ENCODE peak calls at places on chromosomes 12 and 14, in seven cellular contexts. T is thyroid gland, O is fibroblast of pulmonary artery, Y is mesothelial cell of epicardium, J is right lobe of liver, D is uterus, K is NB4. G is an unnamed sample.

GRCh38 chr14:46571970-46572369 is 79.6 kb downstream of the RPL10L start:
- DNase-seq in K (no peak), Y (no peak), J (no peak), T (no peak), D (no peak), O (peak), G (no peak)

GRCh38 chr14:75578099-75578785 is at the start of gene FLVCR2:
- DNase-seq in D (peak), T (peak), K (peak), O (peak), Y (peak), J (peak), G (peak)

GRCh38 chr12:132078190-132078589 is 65.9 kb downstream of the DDX51 start:
- DNase-seq in D (peak), O (peak), J (no peak), T (no peak), Y (no peak), K (no peak), G (no peak)

GRCh38 chr14:101836131-101836530 is 74.6 kb downstream of the PPP2R5C start:
- DNase-seq in K (no peak), T (peak), J (no peak), D (no peak), Y (no peak), O (peak), G (no peak)

GRCh38 chr14:95215094-95215493 is 57.8 kb upstream of the DICER1 start:
- DNase-seq in K (no peak), Y (no peak), D (no peak), J (no peak), O (no peak), T (no peak), G (no peak)

GRCh38 chr14:103087343-103087835 is 3.4 kb downstream of the LBHD2 start:
- DNase-seq in J (peak), K (no peak), D (no peak), O (no peak), T (no peak), Y (no peak), G (no peak)

GRCh38 chr14:105066285-105067071 is 1.2 kb upstream of the GPR132 start:
- DNase-seq in Y (no peak), K (no peak), O (no peak), T (no peak), D (no peak), J (peak), G (peak)

GRCh38 chr12:1083888-1084262 is 92.9 kb downstream of the ERC1 start:
- DNase-seq in Y (no peak), O (peak), D (peak), J (no peak), T (no peak), K (peak), G (no peak)

GRCh38 chr14:60647081-60647836 is 2.0 kb downstream of the SIX1 start:
- DNase-seq in Y (no peak), O (no peak), D (no peak), T (peak), K (peak), J (peak), G (no peak)

GRCh38 chr14:53842938-53843337 is 113.7 kb downstream of the BMP4 start:
- DNase-seq in Y (no peak), K (no peak), D (no peak), J (no peak), T (no peak), O (peak), G (no peak)

GRCh38 chr12:72564120-72564519 is 291.9 kb downstream of the TRHDE start:
- DNase-seq in Y (no peak), J (no peak), K (no peak), O (no peak), T (no peak), D (no peak), G (no peak)

DNA sequence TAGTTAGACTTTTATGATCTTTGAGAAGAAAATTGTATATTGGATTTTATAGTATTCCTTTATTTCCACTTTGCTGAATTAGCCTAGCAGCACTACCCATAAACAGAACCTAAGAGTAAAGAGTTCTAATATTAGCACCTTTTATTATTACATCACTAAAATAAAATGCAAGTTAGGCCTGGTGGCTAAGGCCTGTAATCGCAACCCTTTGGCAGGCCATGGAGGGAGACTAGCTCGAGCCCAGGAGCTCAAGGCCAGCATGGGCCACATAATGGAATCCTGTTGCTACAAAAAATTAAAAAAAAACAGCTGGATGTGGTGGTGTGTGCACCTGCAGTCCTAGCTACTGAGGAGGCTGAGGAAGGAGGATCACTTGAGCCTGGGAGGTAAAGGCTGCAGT is 288.2 kb downstream of the TRHDE start:
- DNase-seq in O (no peak), J (no peak), T (no peak), D (no peak), Y (no peak), K (no peak), G (no peak)
- TF ChIP-seq CTCF in O (no peak), J (no peak), T (no peak), D (no peak), Y (no peak), K (no peak), G (no peak)

GRCh38 chr12:111298583-111299436 is 70.1 kb downstream of the PHETA1 start:
- DNase-seq in D (no peak), K (peak), O (peak), J (no peak), T (peak), Y (peak), G (peak)

GRCh38 chr12:111293266-111294009 is 75.5 kb downstream of the PHETA1 start:
- DNase-seq in O (no peak), D (no peak), Y (no peak), J (no peak), T (no peak), K (no peak), G (no peak)

GRCh38 chr12:111296906-111297463 is 71.9 kb downstream of the PHETA1 start:
- DNase-seq in Y (no peak), K (no peak), O (no peak), D (no peak), T (no peak), J (no peak), G (no peak)

GRCh38 chr12:111295176-111295575 is 73.7 kb downstream of the PHETA1 start:
- DNase-seq in T (no peak), J (no peak), D (no peak), Y (no peak), O (no peak), K (no peak), G (no peak)

GRCh38 chr12:111297703-111298426 is 71.0 kb downstream of the PHETA1 start:
- DNase-seq in D (no peak), J (no peak), K (no peak), Y (no peak), O (no peak), T (no peak), G (no peak)
- TF ChIP-seq CTCF in D (no peak), J (no peak), K (no peak), Y (no peak), O (no peak), T (no peak), G (no peak)

GRCh38 chr12:105677672-105678071 is 347.2 kb downstream of the C12orf75 start:
- DNase-seq in T (no peak), D (no peak), K (no peak), Y (no peak), J (no peak), O (no peak), G (no peak)

GRCh38 chr12:105676694-105677093 is 346.2 kb downstream of the C12orf75 start:
- DNase-seq in D (peak), K (no peak), T (peak), J (no peak), Y (no peak), O (no peak), G (no peak)

GRCh38 chr12:105681341-105681740 is 350.9 kb downstream of the C12orf75 start:
- DNase-seq in K (no peak), D (no peak), J (no peak), Y (no peak), T (no peak), O (no peak), G (no peak)

GRCh38 chr12:105674871-105675699 is 344.6 kb downstream of the C12orf75 start:
- DNase-seq in K (no peak), O (no peak), T (no peak), D (no peak), J (no peak), Y (no peak), G (no peak)

GRCh38 chr12:105679982-105680381 is 349.5 kb downstream of the C12orf75 start:
- DNase-seq in J (no peak), O (no peak), K (no peak), D (no peak), Y (no peak), T (no peak), G (peak)
- TF ChIP-seq CTCF in J (no peak), O (no peak), K (no peak), D (no peak), Y (no peak), T (no peak), G (no peak)

GRCh38 chr12:124863409-124864325 is at the start of gene SCARB1:
- DNase-seq in O (peak), T (peak), D (peak), K (peak), J (peak), Y (peak), G (peak)
- TF ChIP-seq CTCF in O (no peak), T (no peak), D (no peak), K (no peak), J (no peak), Y (no peak), G (no peak)

DNA sequence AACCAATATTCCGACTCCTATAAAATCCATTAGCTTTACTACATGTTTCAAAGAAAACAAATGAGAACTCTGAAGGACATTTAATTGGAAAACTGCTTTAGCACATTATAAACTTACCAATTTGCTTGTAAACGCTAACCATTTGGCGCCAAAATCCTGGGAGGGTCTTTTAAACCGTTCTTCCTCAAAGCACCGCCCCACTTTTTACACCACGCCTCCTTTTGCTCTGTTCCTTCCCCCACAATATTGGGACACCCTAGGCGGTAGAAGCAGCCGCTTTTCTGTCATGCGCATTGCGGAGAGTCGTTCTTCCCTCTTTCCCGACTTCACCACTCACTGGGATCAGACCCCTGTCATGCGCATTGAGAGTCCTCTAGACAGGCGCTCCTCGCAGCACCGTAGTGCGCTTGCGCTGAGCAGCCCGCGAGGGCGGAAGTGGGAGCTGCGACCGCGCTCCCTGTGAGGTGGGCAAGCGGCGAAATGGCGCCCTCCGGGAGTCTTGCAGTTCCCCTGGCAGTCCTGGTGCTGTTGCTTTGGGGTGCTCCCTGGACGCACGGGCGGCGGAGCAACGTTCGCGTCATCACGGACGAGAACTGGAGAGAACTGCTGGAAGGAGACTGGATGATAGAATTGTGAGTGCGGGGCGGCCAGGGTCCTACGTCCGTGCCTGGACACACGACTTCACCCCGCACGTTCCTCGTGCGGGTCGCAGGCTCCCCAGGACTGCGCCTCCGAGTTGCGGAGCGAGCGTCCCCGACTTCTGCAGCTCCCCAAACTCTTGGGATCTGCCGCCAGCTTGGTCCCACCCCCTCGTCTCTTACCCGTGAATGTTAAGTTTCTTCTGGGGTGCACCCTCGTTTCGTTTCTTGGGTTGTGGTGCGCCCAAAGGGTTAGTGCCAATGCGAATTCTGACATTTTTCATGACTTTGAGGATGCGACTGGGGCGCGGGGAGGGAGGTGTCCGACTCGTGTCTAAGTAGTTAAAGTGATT is at the start of gene TMX1:
- DNase-seq in Y (peak), O (peak), K (peak), J (peak), D (peak), T (peak), G (peak)
- TF ChIP-seq CTCF in Y (no peak), O (no peak), K (no peak), J (no peak), D (peak), T (no peak), G (no peak)

GRCh38 chr12:98954506-98954905 is 309.4 kb downstream of the APAF1 start:
- DNase-seq in O (no peak), K (no peak), Y (no peak), D (no peak), T (no peak), J (no peak), G (no peak)

GRCh38 chr12:98951401-98951800 is 306.3 kb downstream of the APAF1 start:
- DNase-seq in O (no peak), J (no peak), K (no peak), D (no peak), Y (no peak), T (no peak), G (no peak)

DNA sequence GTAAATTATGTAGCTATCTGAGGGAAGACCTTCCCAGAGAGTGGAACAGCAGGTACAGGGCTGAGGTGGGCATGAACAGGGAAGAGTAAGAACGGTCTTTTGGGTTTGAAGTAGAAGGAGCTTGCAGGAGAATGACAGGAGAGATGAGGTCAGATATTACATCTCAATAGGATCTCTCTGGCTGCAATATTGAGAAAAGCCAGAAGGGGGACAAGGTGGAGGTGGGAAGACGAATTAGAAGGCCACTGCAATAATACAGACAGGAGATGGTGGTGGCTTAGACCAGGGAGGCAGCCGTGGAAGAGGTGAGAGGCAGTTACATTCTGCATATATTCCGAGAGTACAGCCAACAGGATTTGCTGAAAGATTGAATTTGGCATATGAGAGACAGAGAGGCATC is 310.2 kb downstream of the APAF1 start:
- DNase-seq in O (peak), Y (no peak), T (no peak), J (no peak), K (peak), D (no peak), G (peak)
- TF ChIP-seq CTCF in O (peak), Y (peak), T (no peak), J (peak), K (peak), D (no peak), G (no peak)

DNA sequence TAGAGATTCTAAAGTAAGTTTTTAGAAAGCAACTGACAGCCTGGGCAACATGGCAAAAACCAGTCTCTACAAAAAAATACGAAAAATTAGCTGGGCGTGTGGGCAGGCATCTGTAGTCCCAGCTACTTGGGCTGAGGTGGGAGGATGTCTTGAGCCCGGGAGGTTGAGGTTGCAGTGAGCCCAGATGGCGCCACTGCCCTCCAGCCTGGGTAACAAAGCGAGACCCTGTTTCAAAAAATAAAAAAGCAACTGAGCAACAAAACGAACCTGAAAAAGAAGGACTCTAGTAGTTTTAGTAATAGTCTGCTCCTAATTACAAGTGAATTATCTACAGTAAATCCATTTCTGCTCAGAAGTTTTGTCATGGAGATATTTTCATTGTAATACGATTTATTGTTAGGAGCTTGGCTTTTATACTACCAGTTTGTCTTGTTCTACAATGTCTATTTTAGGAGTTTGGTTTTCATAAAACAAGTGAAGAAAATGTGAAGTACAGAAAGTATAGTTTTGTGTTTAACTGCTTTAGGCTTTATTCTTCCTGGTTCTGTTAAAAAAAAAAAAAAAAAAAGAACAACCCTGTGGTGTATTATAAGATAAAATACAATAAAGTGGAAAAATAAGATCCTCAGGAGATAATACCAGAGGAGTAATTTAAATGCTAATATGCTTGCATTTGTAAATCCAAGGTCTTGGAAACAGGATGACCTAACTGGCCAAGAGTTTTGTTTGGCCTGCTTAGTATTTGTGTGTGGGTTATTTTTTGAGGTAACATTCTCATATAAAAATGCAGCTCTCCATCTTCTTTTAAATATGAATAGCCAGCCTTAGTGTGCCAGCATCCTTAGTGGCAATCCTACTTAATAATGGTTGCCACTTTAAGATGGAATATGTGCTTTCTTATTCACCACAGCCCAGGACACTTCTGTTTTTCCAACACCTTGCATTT is 2.8 kb downstream of the TMX1 start:
- DNase-seq in Y (no peak), K (peak), J (no peak), O (no peak), D (no peak), T (no peak), G (peak)
- TF ChIP-seq CTCF in Y (no peak), K (peak), J (no peak), O (no peak), D (no peak), T (no peak), G (no peak)

GRCh38 chr12:121230538-121230907 is 20.6 kb downstream of the P2RX4 start:
- DNase-seq in Y (no peak), J (no peak), D (no peak), K (no peak), T (no peak), O (no peak), G (no peak)

GRCh38 chr12:121224591-121224990 is 14.7 kb downstream of the P2RX4 start:
- DNase-seq in O (no peak), J (no peak), D (no peak), Y (no peak), T (no peak), K (no peak), G (peak)

GRCh38 chr12:121226399-121226798 is 16.5 kb downstream of the P2RX4 start:
- DNase-seq in Y (no peak), O (no peak), T (no peak), K (no peak), J (no peak), D (no peak), G (no peak)

GRCh38 chr12:121228919-121229650 is 19.2 kb downstream of the P2RX4 start:
- DNase-seq in D (no peak), O (no peak), Y (no peak), K (no peak), T (no peak), J (no peak), G (no peak)

DNA sequence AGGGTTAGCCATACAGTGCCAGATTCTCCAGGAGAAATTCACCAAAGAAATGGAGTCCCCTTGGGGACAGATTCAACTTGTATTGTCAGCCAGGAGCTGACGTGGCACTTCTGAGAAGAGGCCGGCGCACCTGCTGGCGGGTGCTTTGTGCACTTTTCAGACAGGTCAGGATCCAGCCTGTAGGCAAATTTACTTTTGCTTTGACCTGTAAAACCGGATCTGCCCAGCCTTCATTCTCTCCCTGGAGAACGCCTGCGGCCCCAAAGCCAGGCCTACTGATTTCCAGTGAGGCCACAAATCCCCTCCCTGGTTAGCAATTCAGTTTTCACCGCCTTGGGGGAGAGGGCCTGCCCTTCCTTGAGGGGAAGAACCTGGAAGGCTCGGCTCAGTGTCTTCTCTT is 17.4 kb downstream of the P2RX4 start:
- DNase-seq in T (peak), D (no peak), O (no peak), K (no peak), J (peak), Y (no peak), G (no peak)
- TF ChIP-seq CTCF in T (peak), D (no peak), O (no peak), K (no peak), J (no peak), Y (no peak), G (no peak)